ENCODE peak calls at places on chromosomes 5 and 9, in four cellular contexts. C, P, I and G are unnamed samples.

GRCh38 chr5:92163906-92164305 is 780.8 kb upstream of the ARRDC3 start:
- DNase-seq in C (no peak), P (no peak), I (no peak), G (no peak)

GRCh38 chr5:135028791-135029467 is 5.1 kb downstream of the PITX1 start:
- DNase-seq in C (no peak), P (no peak), I (no peak), G (no peak)

GRCh38 chr9:137167752-137168574 is 1.9 kb downstream of the LRRC26 start:
- DNase-seq in C (no peak), P (no peak), I (peak), G (no peak)

GRCh38 chr5:57836921-57837320 is 354.3 kb upstream of the ACTBL2 start:
- DNase-seq in C (no peak), P (no peak), I (no peak), G (no peak)

GRCh38 chr5:33401482-33402390 is 39.0 kb upstream of the TARS1 start:
- DNase-seq in C (no peak), P (no peak), I (no peak), G (no peak)

GRCh38 chr5:147558826-147559225 is 49.0 kb upstream of the DPYSL3 start:
- DNase-seq in C (no peak), P (peak), I (peak), G (peak)

GRCh38 chr9:99818439-99818992 is 3.2 kb upstream of the NR4A3 start:
- DNase-seq in C (no peak), P (no peak), I (no peak), G (no peak)

GRCh38 chr5:114700823-114701222 is 339.0 kb downstream of the KCNN2 start:
- DNase-seq in C (no peak), P (no peak), I (no peak), G (no peak)

GRCh38 chr9:89234636-89235035 is 56.0 kb upstream of the SHC3 start:
- DNase-seq in C (no peak), P (no peak), I (no peak), G (no peak)

GRCh38 chr5:132750471-132751230 is 3.4 kb downstream of the CCNI2 start:
- DNase-seq in C (no peak), P (no peak), I (no peak), G (no peak)

GRCh38 chr9:123893146-123893545 is 36.8 kb downstream of the DENND1A start:
- DNase-seq in C (no peak), P (no peak), I (no peak), G (no peak)

GRCh38 chr9:20618361-20618799 is 3.9 kb downstream of the MLLT3 start:
- DNase-seq in C (no peak), P (no peak), I (peak), G (peak)

GRCh38 chr9:111050819-111051218 is 12.5 kb upstream of the LPAR1 start:
- DNase-seq in C (no peak), P (no peak), I (no peak), G (no peak)

GRCh38 chr5:81020478-81021167 is 60.5 kb downstream of the RASGRF2 start:
- DNase-seq in C (no peak), P (no peak), I (no peak), G (no peak)

GRCh38 chr5:81165493-81166119 is 67.5 kb upstream of the CKMT2 start:
- DNase-seq in C (no peak), P (peak), I (peak), G (peak)